ENCODE peak calls at places on chromosome 14, in eight cellular contexts. One of them, this sample, is unnamed.

GRCh38 chr14:33317675-33318074 is 379.0 kb downstream of the NPAS3 start:
- DNase-seq in RWPE2: no peak
- DNase-seq in astrocyte of the spinal cord: no peak
- DNase-seq in transverse colon: no peak
- DNase-seq in neural progenitor cell: no peak
- DNase-seq in A549: no peak
- DNase-seq in WTC11: no peak
- DNase-seq in neural crest cell: no peak
- DNase-seq in this sample: no peak

GRCh38 chr14:33996450-33996849 is 45.6 kb upstream of the EGLN3 start:
- DNase-seq in RWPE2: no peak
- DNase-seq in astrocyte of the spinal cord: no peak
- DNase-seq in transverse colon: no peak
- DNase-seq in neural progenitor cell: no peak
- DNase-seq in A549: no peak
- DNase-seq in WTC11: no peak
- DNase-seq in neural crest cell: no peak
- DNase-seq in this sample: no peak

GRCh38 chr14:61326847-61327246 is 5.5 kb downstream of the PRKCH start:
- DNase-seq in RWPE2: no peak
- DNase-seq in astrocyte of the spinal cord: peak
- DNase-seq in transverse colon: peak
- DNase-seq in neural progenitor cell: no peak
- DNase-seq in A549: no peak
- DNase-seq in WTC11: peak
- DNase-seq in neural crest cell: no peak
- DNase-seq in this sample: no peak

GRCh38 chr14:39581474-39581873 is 149.2 kb upstream of the FBXO33 start:
- DNase-seq in RWPE2: no peak
- DNase-seq in astrocyte of the spinal cord: peak
- DNase-seq in transverse colon: no peak
- DNase-seq in neural progenitor cell: no peak
- DNase-seq in A549: no peak
- DNase-seq in WTC11: no peak
- DNase-seq in neural crest cell: no peak
- DNase-seq in this sample: no peak

GRCh38 chr14:106039400-106039799 is 513.0 kb downstream of the TMEM121 start:
- DNase-seq in RWPE2: no peak
- DNase-seq in astrocyte of the spinal cord: no peak
- DNase-seq in transverse colon: peak
- DNase-seq in neural progenitor cell: no peak
- DNase-seq in A549: peak
- DNase-seq in WTC11: no peak
- DNase-seq in neural crest cell: no peak
- DNase-seq in this sample: no peak

GRCh38 chr14:104244221-104245011 is 106.0 kb downstream of the KIF26A start:
- DNase-seq in RWPE2: peak
- DNase-seq in astrocyte of the spinal cord: no peak
- DNase-seq in transverse colon: peak
- DNase-seq in neural progenitor cell: no peak
- DNase-seq in A549: no peak
- DNase-seq in WTC11: no peak
- DNase-seq in neural crest cell: no peak
- DNase-seq in this sample: peak

GRCh38 chr14:74620497-74620921 is 8.5 kb upstream of the LTBP2 start:
- DNase-seq in RWPE2: peak
- DNase-seq in astrocyte of the spinal cord: peak
- DNase-seq in transverse colon: no peak
- DNase-seq in neural progenitor cell: no peak
- DNase-seq in A549: peak
- DNase-seq in WTC11: no peak
- DNase-seq in neural crest cell: no peak
- DNase-seq in this sample: no peak

GRCh38 chr14:92647499-92648279 is 100.7 kb downstream of the LGMN start:
- DNase-seq in RWPE2: no peak
- DNase-seq in astrocyte of the spinal cord: peak
- DNase-seq in transverse colon: no peak
- DNase-seq in neural progenitor cell: no peak
- DNase-seq in A549: no peak
- DNase-seq in WTC11: no peak
- DNase-seq in neural crest cell: no peak
- DNase-seq in this sample: no peak

GRCh38 chr14:93011650-93012317 is 88.8 kb downstream of the CHGA start:
- DNase-seq in RWPE2: no peak
- DNase-seq in astrocyte of the spinal cord: no peak
- DNase-seq in transverse colon: no peak
- DNase-seq in neural progenitor cell: no peak
- DNase-seq in A549: no peak
- DNase-seq in WTC11: no peak
- DNase-seq in neural crest cell: no peak
- DNase-seq in this sample: peak

GRCh38 chr14:83473416-83473815 is 1939.8 kb upstream of the SEL1L start:
- DNase-seq in RWPE2: no peak
- DNase-seq in astrocyte of the spinal cord: no peak
- DNase-seq in transverse colon: no peak
- DNase-seq in neural progenitor cell: no peak
- DNase-seq in A549: no peak
- DNase-seq in WTC11: no peak
- DNase-seq in neural crest cell: no peak
- DNase-seq in this sample: no peak

GRCh38 chr14:57087841-57088240 is 180.9 kb downstream of the EXOC5 start:
- DNase-seq in RWPE2: no peak
- DNase-seq in astrocyte of the spinal cord: no peak
- DNase-seq in transverse colon: no peak
- DNase-seq in neural progenitor cell: no peak
- DNase-seq in A549: no peak
- DNase-seq in WTC11: no peak
- DNase-seq in neural crest cell: no peak
- DNase-seq in this sample: no peak

GRCh38 chr14:104144911-104145825 is 6.8 kb downstream of the KIF26A start:
- DNase-seq in RWPE2: peak
- DNase-seq in astrocyte of the spinal cord: no peak
- DNase-seq in transverse colon: no peak
- DNase-seq in neural progenitor cell: no peak
- DNase-seq in A549: no peak
- DNase-seq in WTC11: peak
- DNase-seq in neural crest cell: no peak
- DNase-seq in this sample: no peak

GRCh38 chr14:87449016-87449415 is 544.0 kb downstream of the GALC start:
- DNase-seq in RWPE2: no peak
- DNase-seq in astrocyte of the spinal cord: no peak
- DNase-seq in transverse colon: no peak
- DNase-seq in neural progenitor cell: no peak
- DNase-seq in A549: no peak
- DNase-seq in WTC11: no peak
- DNase-seq in neural crest cell: no peak
- DNase-seq in this sample: no peak

GRCh38 chr14:28542040-28542439 is 224.5 kb upstream of the FOXG1 start:
- DNase-seq in RWPE2: no peak
- DNase-seq in astrocyte of the spinal cord: peak
- DNase-seq in transverse colon: no peak
- DNase-seq in neural progenitor cell: no peak
- DNase-seq in A549: no peak
- DNase-seq in WTC11: no peak
- DNase-seq in neural crest cell: no peak
- DNase-seq in this sample: no peak

DNA sequence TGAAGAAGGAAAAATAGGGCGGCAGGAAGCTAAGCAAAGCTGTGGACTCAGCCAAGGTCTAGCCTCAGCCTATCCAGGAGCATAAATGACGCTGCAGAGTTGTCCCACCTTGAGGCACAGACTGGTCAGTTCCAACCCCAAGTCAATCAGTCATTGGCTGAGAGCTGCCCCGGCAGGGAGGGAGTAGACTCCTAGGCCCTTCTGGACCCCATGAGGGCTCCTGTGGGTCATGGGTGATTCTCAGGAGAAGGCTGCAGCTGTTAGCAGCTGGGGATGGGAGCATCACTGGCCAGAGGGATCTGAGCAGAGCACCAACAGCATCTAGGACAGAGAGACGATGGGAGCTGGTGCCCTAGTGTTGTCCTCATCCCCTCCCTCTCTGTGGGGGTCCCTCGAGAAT is 51.8 kb upstream of the ESRRB start:
- DNase-seq in RWPE2: peak
- DNase-seq in astrocyte of the spinal cord: no peak
- DNase-seq in transverse colon: no peak
- DNase-seq in neural progenitor cell: no peak
- DNase-seq in A549: no peak
- DNase-seq in WTC11: no peak
- DNase-seq in neural crest cell: no peak
- DNase-seq in this sample: no peak
- TF ChIP-seq CTCF in RWPE2: no peak
- TF ChIP-seq CTCF in astrocyte of the spinal cord: no peak
- TF ChIP-seq CTCF in transverse colon: no peak
- TF ChIP-seq CTCF in neural progenitor cell: no peak
- TF ChIP-seq CTCF in A549: no peak
- TF ChIP-seq CTCF in WTC11: no peak
- TF ChIP-seq CTCF in neural crest cell: no peak
- TF ChIP-seq CTCF in this sample: no peak

GRCh38 chr14:77582511-77582910 is 33.9 kb downstream of the SPTLC2 start:
- DNase-seq in RWPE2: no peak
- DNase-seq in astrocyte of the spinal cord: no peak
- DNase-seq in transverse colon: no peak
- DNase-seq in neural progenitor cell: peak
- DNase-seq in A549: no peak
- DNase-seq in WTC11: no peak
- DNase-seq in neural crest cell: no peak
- DNase-seq in this sample: no peak
- TF ChIP-seq CTCF in RWPE2: no peak
- TF ChIP-seq CTCF in astrocyte of the spinal cord: no peak
- TF ChIP-seq CTCF in transverse colon: no peak
- TF ChIP-seq CTCF in neural progenitor cell: no peak
- TF ChIP-seq CTCF in A549: no peak
- TF ChIP-seq CTCF in WTC11: no peak
- TF ChIP-seq CTCF in neural crest cell: no peak
- TF ChIP-seq CTCF in this sample: no peak

GRCh38 chr14:24690492-24690891 is 56.5 kb upstream of the GZMB start:
- DNase-seq in RWPE2: no peak
- DNase-seq in astrocyte of the spinal cord: no peak
- DNase-seq in transverse colon: no peak
- DNase-seq in neural progenitor cell: peak
- DNase-seq in A549: no peak
- DNase-seq in WTC11: peak
- DNase-seq in neural crest cell: no peak
- DNase-seq in this sample: no peak
- TF ChIP-seq CTCF in RWPE2: no peak
- TF ChIP-seq CTCF in astrocyte of the spinal cord: no peak
- TF ChIP-seq CTCF in transverse colon: no peak
- TF ChIP-seq CTCF in neural progenitor cell: peak
- TF ChIP-seq CTCF in A549: no peak
- TF ChIP-seq CTCF in WTC11: no peak
- TF ChIP-seq CTCF in neural crest cell: no peak
- TF ChIP-seq CTCF in this sample: no peak

DNA sequence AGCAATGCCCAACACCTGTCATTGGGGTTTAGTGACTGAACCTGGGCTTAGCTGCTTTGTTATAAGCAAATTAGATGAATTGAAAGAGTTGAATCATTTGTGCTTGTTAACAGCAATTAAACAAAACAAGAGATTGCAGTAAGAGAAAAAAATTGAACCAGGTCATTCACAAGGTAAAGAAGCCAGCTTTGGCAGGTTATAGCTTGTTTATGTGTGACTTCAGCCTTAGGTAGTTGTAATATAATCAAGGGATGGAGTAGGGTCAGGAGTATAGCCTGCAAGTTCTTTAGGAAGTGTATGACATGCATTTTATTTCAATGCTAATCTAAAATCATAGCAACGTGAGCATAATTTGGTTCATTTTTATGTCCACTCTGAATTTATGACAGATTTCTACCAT is 63.4 kb upstream of the PLEKHG3 start:
- DNase-seq in RWPE2: no peak
- DNase-seq in astrocyte of the spinal cord: no peak
- DNase-seq in transverse colon: no peak
- DNase-seq in neural progenitor cell: no peak
- DNase-seq in A549: no peak
- DNase-seq in WTC11: no peak
- DNase-seq in neural crest cell: no peak
- DNase-seq in this sample: no peak
- TF ChIP-seq CTCF in RWPE2: no peak
- TF ChIP-seq CTCF in astrocyte of the spinal cord: no peak
- TF ChIP-seq CTCF in transverse colon: no peak
- TF ChIP-seq CTCF in neural progenitor cell: no peak
- TF ChIP-seq CTCF in A549: no peak
- TF ChIP-seq CTCF in WTC11: no peak
- TF ChIP-seq CTCF in neural crest cell: no peak
- TF ChIP-seq CTCF in this sample: no peak

DNA sequence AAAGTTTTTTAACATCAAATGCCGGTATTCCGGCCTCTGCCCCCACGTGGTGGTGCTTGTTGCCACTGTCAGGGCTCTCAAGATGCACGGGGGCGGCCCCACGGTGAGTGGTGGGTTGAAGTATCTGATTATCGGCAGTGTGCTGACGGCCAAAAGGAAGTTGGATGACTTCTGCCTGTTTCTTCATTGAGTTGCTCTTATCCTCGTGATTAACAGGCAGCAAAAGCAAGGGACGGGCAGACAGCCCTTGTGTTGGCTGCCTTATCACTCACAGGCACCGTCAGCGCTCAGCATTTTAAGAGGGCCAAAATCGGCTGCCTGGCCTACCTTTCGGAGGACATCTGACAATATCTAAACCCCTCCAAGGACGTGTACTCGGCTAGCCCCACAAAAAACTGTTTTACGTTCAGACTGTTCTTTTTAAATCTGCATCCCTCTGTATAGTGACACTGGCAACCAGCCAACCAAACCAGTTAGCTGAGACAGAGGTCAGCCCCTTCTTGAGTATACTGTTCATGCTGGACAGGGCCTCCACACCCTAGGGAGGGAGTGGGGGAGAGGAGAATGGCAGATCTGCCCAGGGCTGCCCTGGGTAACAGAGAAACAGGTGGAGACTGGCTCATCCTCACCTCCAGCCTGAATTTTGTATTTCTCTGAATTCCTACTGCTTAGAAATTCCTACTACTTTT is 22.9 kb upstream of the AKAP5 start:
- DNase-seq in RWPE2: no peak
- DNase-seq in astrocyte of the spinal cord: no peak
- DNase-seq in transverse colon: no peak
- DNase-seq in neural progenitor cell: no peak
- DNase-seq in A549: no peak
- DNase-seq in WTC11: no peak
- DNase-seq in neural crest cell: no peak
- DNase-seq in this sample: no peak
- TF ChIP-seq CTCF in RWPE2: no peak
- TF ChIP-seq CTCF in astrocyte of the spinal cord: no peak
- TF ChIP-seq CTCF in transverse colon: no peak
- TF ChIP-seq CTCF in neural progenitor cell: no peak
- TF ChIP-seq CTCF in A549: no peak
- TF ChIP-seq CTCF in WTC11: no peak
- TF ChIP-seq CTCF in neural crest cell: no peak
- TF ChIP-seq CTCF in this sample: no peak

DNA sequence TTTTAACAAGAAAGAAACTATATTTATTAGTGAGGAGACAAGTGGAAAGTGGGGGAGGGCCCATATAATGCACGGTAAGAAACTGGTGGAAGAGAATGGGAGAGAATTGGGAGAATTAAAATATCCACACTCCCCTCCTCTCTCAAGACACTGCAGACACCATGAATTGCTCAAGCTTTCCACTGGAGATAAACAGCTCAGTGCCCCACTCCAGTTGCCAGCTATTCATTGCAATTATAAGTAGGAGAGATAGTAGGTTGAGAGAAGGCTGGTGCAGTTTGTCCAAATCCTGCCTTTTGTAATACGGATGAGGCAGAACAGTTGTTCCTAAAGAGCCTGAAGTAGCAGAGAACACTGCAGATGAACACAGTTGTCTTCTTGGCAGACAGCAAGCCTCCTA is 38.2 kb downstream of the DCAF5 start:
- DNase-seq in RWPE2: no peak
- DNase-seq in astrocyte of the spinal cord: no peak
- DNase-seq in transverse colon: no peak
- DNase-seq in neural progenitor cell: no peak
- DNase-seq in A549: no peak
- DNase-seq in WTC11: no peak
- DNase-seq in neural crest cell: no peak
- DNase-seq in this sample: no peak
- TF ChIP-seq CTCF in RWPE2: no peak
- TF ChIP-seq CTCF in astrocyte of the spinal cord: no peak
- TF ChIP-seq CTCF in transverse colon: no peak
- TF ChIP-seq CTCF in neural progenitor cell: no peak
- TF ChIP-seq CTCF in A549: no peak
- TF ChIP-seq CTCF in WTC11: no peak
- TF ChIP-seq CTCF in neural crest cell: no peak
- TF ChIP-seq CTCF in this sample: no peak

This sample was measured in dorsolateral prefrontal cortex.